ENCODE peak calls at places on chromosomes 11 and 22, in nine cellular contexts. One of them, this sample, is unnamed.

GRCh38 chr22:20744456-20744855 is 29.5 kb upstream of the SERPIND1 start:
- DNase-seq in ACHN: no peak
- DNase-seq in Right ventricle myocardium superior: no peak
- DNase-seq in Calu3: no peak
- DNase-seq in left ventricle myocardium inferior: no peak
- DNase-seq in stimulated activated CD4-positive, alpha-beta T cell treated with anti-CD3 and anti-CD28 coated beads, Interleukin-4, amount 100 ng/mL, for 4 hours: no peak
- DNase-seq in activated CD4-positive, CD25-positive, alpha-beta regulatory T cell: no peak
- DNase-seq in stimulated activated naive CD4-positive, alpha-beta T cell: no peak
- DNase-seq in activated gamma-delta T cell: no peak
- DNase-seq in this sample: no peak

GRCh38 chr22:38228873-38229740 is 27.3 kb downstream of the MAFF start:
- DNase-seq in activated CD4-positive, CD25-positive, alpha-beta regulatory T cell: no peak
- DNase-seq in stimulated activated naive CD4-positive, alpha-beta T cell: no peak
- DNase-seq in left ventricle myocardium inferior: no peak
- DNase-seq in stimulated activated CD4-positive, alpha-beta T cell treated with anti-CD3 and anti-CD28 coated beads, Interleukin-4, amount 100 ng/mL, for 4 hours: no peak
- DNase-seq in activated gamma-delta T cell: no peak
- DNase-seq in ACHN: no peak
- DNase-seq in Calu3: peak
- DNase-seq in Right ventricle myocardium superior: peak
- DNase-seq in this sample: no peak

GRCh38 chr22:46695346-46696224 is 42.5 kb downstream of the CERK start:
- DNase-seq in stimulated activated naive CD4-positive, alpha-beta T cell: no peak
- DNase-seq in left ventricle myocardium inferior: no peak
- DNase-seq in Calu3: no peak
- DNase-seq in Right ventricle myocardium superior: peak
- DNase-seq in activated gamma-delta T cell: no peak
- DNase-seq in activated CD4-positive, CD25-positive, alpha-beta regulatory T cell: no peak
- DNase-seq in ACHN: no peak
- DNase-seq in stimulated activated CD4-positive, alpha-beta T cell treated with anti-CD3 and anti-CD28 coated beads, Interleukin-4, amount 100 ng/mL, for 4 hours: no peak
- DNase-seq in this sample: no peak

GRCh38 chr11:46916669-46917108 is 1.7 kb downstream of the LRP4 start:
- DNase-seq in Calu3: peak
- DNase-seq in activated gamma-delta T cell: no peak
- DNase-seq in stimulated activated CD4-positive, alpha-beta T cell treated with anti-CD3 and anti-CD28 coated beads, Interleukin-4, amount 100 ng/mL, for 4 hours: no peak
- DNase-seq in activated CD4-positive, CD25-positive, alpha-beta regulatory T cell: no peak
- DNase-seq in ACHN: peak
- DNase-seq in left ventricle myocardium inferior: peak
- DNase-seq in stimulated activated naive CD4-positive, alpha-beta T cell: no peak
- DNase-seq in Right ventricle myocardium superior: peak
- DNase-seq in this sample: peak

GRCh38 chr11:48154162-48154561 is 62.4 kb upstream of the OR4B1 start:
- DNase-seq in ACHN: no peak
- DNase-seq in Right ventricle myocardium superior: no peak
- DNase-seq in activated CD4-positive, CD25-positive, alpha-beta regulatory T cell: no peak
- DNase-seq in stimulated activated CD4-positive, alpha-beta T cell treated with anti-CD3 and anti-CD28 coated beads, Interleukin-4, amount 100 ng/mL, for 4 hours: no peak
- DNase-seq in stimulated activated naive CD4-positive, alpha-beta T cell: no peak
- DNase-seq in activated gamma-delta T cell: no peak
- DNase-seq in Calu3: no peak
- DNase-seq in left ventricle myocardium inferior: no peak
- DNase-seq in this sample: no peak

GRCh38 chr22:45673482-45674175 is 2.0 kb downstream of the ATXN10 start:
- DNase-seq in stimulated activated CD4-positive, alpha-beta T cell treated with anti-CD3 and anti-CD28 coated beads, Interleukin-4, amount 100 ng/mL, for 4 hours: no peak
- DNase-seq in activated CD4-positive, CD25-positive, alpha-beta regulatory T cell: no peak
- DNase-seq in activated gamma-delta T cell: no peak
- DNase-seq in ACHN: no peak
- DNase-seq in Calu3: no peak
- DNase-seq in Right ventricle myocardium superior: no peak
- DNase-seq in left ventricle myocardium inferior: no peak
- DNase-seq in stimulated activated naive CD4-positive, alpha-beta T cell: no peak
- DNase-seq in this sample: no peak

GRCh38 chr11:10573556-10573955 is 5.1 kb upstream of the LYVE1 start:
- DNase-seq in stimulated activated naive CD4-positive, alpha-beta T cell: no peak
- DNase-seq in activated gamma-delta T cell: no peak
- DNase-seq in Calu3: no peak
- DNase-seq in stimulated activated CD4-positive, alpha-beta T cell treated with anti-CD3 and anti-CD28 coated beads, Interleukin-4, amount 100 ng/mL, for 4 hours: no peak
- DNase-seq in ACHN: no peak
- DNase-seq in activated CD4-positive, CD25-positive, alpha-beta regulatory T cell: no peak
- DNase-seq in left ventricle myocardium inferior: no peak
- DNase-seq in Right ventricle myocardium superior: no peak
- DNase-seq in this sample: no peak

GRCh38 chr22:44023404-44024287 is 456 bp upstream of the PARVB start:
- DNase-seq in Right ventricle myocardium superior: peak
- DNase-seq in stimulated activated CD4-positive, alpha-beta T cell treated with anti-CD3 and anti-CD28 coated beads, Interleukin-4, amount 100 ng/mL, for 4 hours: peak
- DNase-seq in activated CD4-positive, CD25-positive, alpha-beta regulatory T cell: no peak
- DNase-seq in left ventricle myocardium inferior: peak
- DNase-seq in Calu3: peak
- DNase-seq in stimulated activated naive CD4-positive, alpha-beta T cell: no peak
- DNase-seq in activated gamma-delta T cell: no peak
- DNase-seq in ACHN: peak
- DNase-seq in this sample: no peak

GRCh38 chr11:93054881-93055280 is 85.4 kb downstream of the MTNR1B start:
- DNase-seq in left ventricle myocardium inferior: no peak
- DNase-seq in ACHN: peak
- DNase-seq in stimulated activated naive CD4-positive, alpha-beta T cell: no peak
- DNase-seq in Calu3: peak
- DNase-seq in activated gamma-delta T cell: no peak
- DNase-seq in stimulated activated CD4-positive, alpha-beta T cell treated with anti-CD3 and anti-CD28 coated beads, Interleukin-4, amount 100 ng/mL, for 4 hours: no peak
- DNase-seq in Right ventricle myocardium superior: no peak
- DNase-seq in activated CD4-positive, CD25-positive, alpha-beta regulatory T cell: no peak
- DNase-seq in this sample: no peak

GRCh38 chr22:17807571-17808410 is 33.5 kb upstream of the BID start:
- DNase-seq in activated CD4-positive, CD25-positive, alpha-beta regulatory T cell: no peak
- DNase-seq in stimulated activated CD4-positive, alpha-beta T cell treated with anti-CD3 and anti-CD28 coated beads, Interleukin-4, amount 100 ng/mL, for 4 hours: no peak
- DNase-seq in left ventricle myocardium inferior: peak
- DNase-seq in Right ventricle myocardium superior: peak
- DNase-seq in stimulated activated naive CD4-positive, alpha-beta T cell: no peak
- DNase-seq in ACHN: no peak
- DNase-seq in activated gamma-delta T cell: no peak
- DNase-seq in Calu3: no peak
- DNase-seq in this sample: no peak

GRCh38 chr22:38718414-38718813 is 12.7 kb downstream of the GTPBP1 start:
- DNase-seq in stimulated activated CD4-positive, alpha-beta T cell treated with anti-CD3 and anti-CD28 coated beads, Interleukin-4, amount 100 ng/mL, for 4 hours: no peak
- DNase-seq in left ventricle myocardium inferior: no peak
- DNase-seq in ACHN: peak
- DNase-seq in Calu3: peak
- DNase-seq in stimulated activated naive CD4-positive, alpha-beta T cell: no peak
- DNase-seq in activated gamma-delta T cell: no peak
- DNase-seq in activated CD4-positive, CD25-positive, alpha-beta regulatory T cell: no peak
- DNase-seq in Right ventricle myocardium superior: no peak
- DNase-seq in this sample: no peak

GRCh38 chr11:22115470-22116037 is 77.3 kb upstream of the ANO5 start:
- DNase-seq in stimulated activated CD4-positive, alpha-beta T cell treated with anti-CD3 and anti-CD28 coated beads, Interleukin-4, amount 100 ng/mL, for 4 hours: no peak
- DNase-seq in Right ventricle myocardium superior: no peak
- DNase-seq in stimulated activated naive CD4-positive, alpha-beta T cell: no peak
- DNase-seq in left ventricle myocardium inferior: no peak
- DNase-seq in activated gamma-delta T cell: no peak
- DNase-seq in activated CD4-positive, CD25-positive, alpha-beta regulatory T cell: no peak
- DNase-seq in ACHN: no peak
- DNase-seq in Calu3: no peak
- DNase-seq in this sample: no peak

GRCh38 chr22:39284142-39284980 is 35.1 kb downstream of the RPL3 start:
- DNase-seq in stimulated activated CD4-positive, alpha-beta T cell treated with anti-CD3 and anti-CD28 coated beads, Interleukin-4, amount 100 ng/mL, for 4 hours: no peak
- DNase-seq in left ventricle myocardium inferior: no peak
- DNase-seq in activated gamma-delta T cell: no peak
- DNase-seq in ACHN: no peak
- DNase-seq in Calu3: peak
- DNase-seq in activated CD4-positive, CD25-positive, alpha-beta regulatory T cell: no peak
- DNase-seq in Right ventricle myocardium superior: no peak
- DNase-seq in stimulated activated naive CD4-positive, alpha-beta T cell: no peak
- DNase-seq in this sample: no peak

GRCh38 chr22:31082606-31083376 is 1.7 kb downstream of the SMTN start:
- DNase-seq in activated CD4-positive, CD25-positive, alpha-beta regulatory T cell: peak
- DNase-seq in Calu3: peak
- DNase-seq in stimulated activated CD4-positive, alpha-beta T cell treated with anti-CD3 and anti-CD28 coated beads, Interleukin-4, amount 100 ng/mL, for 4 hours: peak
- DNase-seq in ACHN: peak
- DNase-seq in left ventricle myocardium inferior: peak
- DNase-seq in activated gamma-delta T cell: no peak
- DNase-seq in stimulated activated naive CD4-positive, alpha-beta T cell: peak
- DNase-seq in Right ventricle myocardium superior: peak
- DNase-seq in this sample: peak

GRCh38 chr22:24326266-24326665 is 55.6 kb downstream of the SPECC1L start:
- DNase-seq in left ventricle myocardium inferior: no peak
- DNase-seq in activated CD4-positive, CD25-positive, alpha-beta regulatory T cell: no peak
- DNase-seq in stimulated activated CD4-positive, alpha-beta T cell treated with anti-CD3 and anti-CD28 coated beads, Interleukin-4, amount 100 ng/mL, for 4 hours: no peak
- DNase-seq in Right ventricle myocardium superior: no peak
- DNase-seq in ACHN: no peak
- DNase-seq in stimulated activated naive CD4-positive, alpha-beta T cell: no peak
- DNase-seq in Calu3: no peak
- DNase-seq in activated gamma-delta T cell: no peak
- DNase-seq in this sample: no peak

GRCh38 chr11:131668867-131669780 is 298.7 kb downstream of the NTM start:
- DNase-seq in Right ventricle myocardium superior: no peak
- DNase-seq in activated gamma-delta T cell: no peak
- DNase-seq in Calu3: peak
- DNase-seq in stimulated activated CD4-positive, alpha-beta T cell treated with anti-CD3 and anti-CD28 coated beads, Interleukin-4, amount 100 ng/mL, for 4 hours: peak
- DNase-seq in activated CD4-positive, CD25-positive, alpha-beta regulatory T cell: no peak
- DNase-seq in left ventricle myocardium inferior: no peak
- DNase-seq in stimulated activated naive CD4-positive, alpha-beta T cell: no peak
- DNase-seq in ACHN: peak
- DNase-seq in this sample: no peak

GRCh38 chr11:112453601-112454577 is 193.2 kb upstream of the PLET1 start:
- DNase-seq in activated gamma-delta T cell: no peak
- DNase-seq in Calu3: peak
- DNase-seq in ACHN: peak
- DNase-seq in stimulated activated CD4-positive, alpha-beta T cell treated with anti-CD3 and anti-CD28 coated beads, Interleukin-4, amount 100 ng/mL, for 4 hours: peak
- DNase-seq in stimulated activated naive CD4-positive, alpha-beta T cell: no peak
- DNase-seq in left ventricle myocardium inferior: no peak
- DNase-seq in Right ventricle myocardium superior: peak
- DNase-seq in activated CD4-positive, CD25-positive, alpha-beta regulatory T cell: no peak
- DNase-seq in this sample: peak

GRCh38 chr11:133078591-133079179 is 453.6 kb downstream of the OPCML start:
- DNase-seq in activated CD4-positive, CD25-positive, alpha-beta regulatory T cell: no peak
- DNase-seq in stimulated activated naive CD4-positive, alpha-beta T cell: no peak
- DNase-seq in left ventricle myocardium inferior: no peak
- DNase-seq in ACHN: peak
- DNase-seq in Calu3: peak
- DNase-seq in stimulated activated CD4-positive, alpha-beta T cell treated with anti-CD3 and anti-CD28 coated beads, Interleukin-4, amount 100 ng/mL, for 4 hours: no peak
- DNase-seq in Right ventricle myocardium superior: peak
- DNase-seq in activated gamma-delta T cell: no peak
- DNase-seq in this sample: no peak

GRCh38 chr11:1919428-1920127 is at the start of gene TNNT3:
- DNase-seq in stimulated activated CD4-positive, alpha-beta T cell treated with anti-CD3 and anti-CD28 coated beads, Interleukin-4, amount 100 ng/mL, for 4 hours: no peak
- DNase-seq in Calu3: no peak
- DNase-seq in Right ventricle myocardium superior: no peak
- DNase-seq in ACHN: no peak
- DNase-seq in stimulated activated naive CD4-positive, alpha-beta T cell: no peak
- DNase-seq in left ventricle myocardium inferior: no peak
- DNase-seq in activated CD4-positive, CD25-positive, alpha-beta regulatory T cell: no peak
- DNase-seq in activated gamma-delta T cell: no peak
- DNase-seq in this sample: no peak

GRCh38 chr11:9344046-9344680 is 29.8 kb upstream of the TMEM41B start:
- DNase-seq in left ventricle myocardium inferior: no peak
- DNase-seq in stimulated activated CD4-positive, alpha-beta T cell treated with anti-CD3 and anti-CD28 coated beads, Interleukin-4, amount 100 ng/mL, for 4 hours: no peak
- DNase-seq in activated CD4-positive, CD25-positive, alpha-beta regulatory T cell: no peak
- DNase-seq in stimulated activated naive CD4-positive, alpha-beta T cell: no peak
- DNase-seq in ACHN: no peak
- DNase-seq in activated gamma-delta T cell: no peak
- DNase-seq in Right ventricle myocardium superior: no peak
- DNase-seq in Calu3: no peak
- DNase-seq in this sample: no peak

GRCh38 chr22:28018461-28018927 is 99.4 kb upstream of the PITPNB start:
- DNase-seq in stimulated activated naive CD4-positive, alpha-beta T cell: no peak
- DNase-seq in stimulated activated CD4-positive, alpha-beta T cell treated with anti-CD3 and anti-CD28 coated beads, Interleukin-4, amount 100 ng/mL, for 4 hours: no peak
- DNase-seq in left ventricle myocardium inferior: peak
- DNase-seq in Right ventricle myocardium superior: no peak
- DNase-seq in activated gamma-delta T cell: no peak
- DNase-seq in ACHN: no peak
- DNase-seq in activated CD4-positive, CD25-positive, alpha-beta regulatory T cell: no peak
- DNase-seq in Calu3: no peak
- DNase-seq in this sample: no peak

GRCh38 chr11:126457817-126458216 is 102.3 kb downstream of the ST3GAL4 start:
- DNase-seq in activated CD4-positive, CD25-positive, alpha-beta regulatory T cell: no peak
- DNase-seq in ACHN: no peak
- DNase-seq in stimulated activated CD4-positive, alpha-beta T cell treated with anti-CD3 and anti-CD28 coated beads, Interleukin-4, amount 100 ng/mL, for 4 hours: no peak
- DNase-seq in Calu3: no peak
- DNase-seq in left ventricle myocardium inferior: no peak
- DNase-seq in Right ventricle myocardium superior: no peak
- DNase-seq in activated gamma-delta T cell: no peak
- DNase-seq in stimulated activated naive CD4-positive, alpha-beta T cell: no peak
- DNase-seq in this sample: no peak

GRCh38 chr11:129724866-129725265 is 90.8 kb upstream of the TMEM45B start:
- DNase-seq in left ventricle myocardium inferior: no peak
- DNase-seq in Calu3: no peak
- DNase-seq in stimulated activated naive CD4-positive, alpha-beta T cell: no peak
- DNase-seq in ACHN: no peak
- DNase-seq in Right ventricle myocardium superior: no peak
- DNase-seq in activated CD4-positive, CD25-positive, alpha-beta regulatory T cell: no peak
- DNase-seq in activated gamma-delta T cell: no peak
- DNase-seq in stimulated activated CD4-positive, alpha-beta T cell treated with anti-CD3 and anti-CD28 coated beads, Interleukin-4, amount 100 ng/mL, for 4 hours: no peak
- DNase-seq in this sample: no peak

GRCh38 chr22:45994516-45995404 is 17.8 kb upstream of the WNT7B start:
- DNase-seq in left ventricle myocardium inferior: peak
- DNase-seq in stimulated activated naive CD4-positive, alpha-beta T cell: peak
- DNase-seq in activated gamma-delta T cell: no peak
- DNase-seq in activated CD4-positive, CD25-positive, alpha-beta regulatory T cell: peak
- DNase-seq in ACHN: peak
- DNase-seq in Calu3: peak
- DNase-seq in stimulated activated CD4-positive, alpha-beta T cell treated with anti-CD3 and anti-CD28 coated beads, Interleukin-4, amount 100 ng/mL, for 4 hours: peak
- DNase-seq in Right ventricle myocardium superior: peak
- DNase-seq in this sample: peak

GRCh38 chr11:2882681-2883110 is 2.9 kb downstream of the CDKN1C start:
- DNase-seq in stimulated activated CD4-positive, alpha-beta T cell treated with anti-CD3 and anti-CD28 coated beads, Interleukin-4, amount 100 ng/mL, for 4 hours: no peak
- DNase-seq in stimulated activated naive CD4-positive, alpha-beta T cell: no peak
- DNase-seq in activated CD4-positive, CD25-positive, alpha-beta regulatory T cell: no peak
- DNase-seq in Calu3: no peak
- DNase-seq in left ventricle myocardium inferior: no peak
- DNase-seq in ACHN: no peak
- DNase-seq in Right ventricle myocardium superior: no peak
- DNase-seq in activated gamma-delta T cell: no peak
- DNase-seq in this sample: no peak

GRCh38 chr11:115616941-115617340 is 112.7 kb upstream of the CADM1 start:
- DNase-seq in activated CD4-positive, CD25-positive, alpha-beta regulatory T cell: no peak
- DNase-seq in stimulated activated naive CD4-positive, alpha-beta T cell: no peak
- DNase-seq in stimulated activated CD4-positive, alpha-beta T cell treated with anti-CD3 and anti-CD28 coated beads, Interleukin-4, amount 100 ng/mL, for 4 hours: no peak
- DNase-seq in ACHN: peak
- DNase-seq in activated gamma-delta T cell: no peak
- DNase-seq in Calu3: no peak
- DNase-seq in Right ventricle myocardium superior: peak
- DNase-seq in left ventricle myocardium inferior: peak
- DNase-seq in this sample: no peak

This sample was measured in naive thymus-derived CD4-positive, alpha-beta T cell.